ENCODE peak calls at places on chromosomes 4 and X, in six cellular contexts. J, K, H, P, F and Y are unnamed samples. For H3K36me3, the result is how much of the 10 kb centered on the place peaks cover.

GRCh38 chr4:53905281-53905934 is 159.0 kb downstream of the CHIC2 start:
- DNase-seq in J (peak), K (no peak), H (no peak), P (no peak), F (no peak), Y (no peak)

GRCh38 chr4:3199661-3200422 is 49.1 kb upstream of the MSANTD1 start:
- DNase-seq in J (no peak), K (no peak), H (no peak), P (peak), F (no peak), Y (no peak)

GRCh38 chrX:56281789-56282188 is 49.6 kb downstream of the KLF8 start:
- DNase-seq in J (no peak), K (peak), H (peak), P (no peak), F (no peak), Y (no peak)

GRCh38 chr4:166162327-166162726 is 289.3 kb downstream of the TLL1 start:
- DNase-seq in J (no peak), K (no peak), H (no peak), P (no peak), F (no peak), Y (no peak)

GRCh38 chr4:85905761-85906160 is 430.8 kb downstream of the ARHGAP24 start:
- DNase-seq in J (no peak), K (no peak), H (no peak), P (no peak), F (no peak), Y (no peak)

GRCh38 chr4:143514432-143514831 is 930 bp downstream of the SMARCA5 start:
- DNase-seq in J (no peak), K (peak), H (peak), P (peak), F (peak), Y (peak)

GRCh38 chr4:8907596-8908205 is 36.1 kb upstream of the HMX1 start:
- DNase-seq in J (no peak), K (peak), H (no peak), P (peak), F (peak), Y (peak)

GRCh38 chr4:142095886-142096605 is 459.7 kb downstream of the IL15 start:
- DNase-seq in J (no peak), K (no peak), H (no peak), P (no peak), F (no peak), Y (no peak)

GRCh38 chrX:10106801-10107200 is 50.0 kb upstream of the CLCN4 start:
- DNase-seq in J (no peak), K (no peak), H (no peak), P (no peak), F (no peak), Y (no peak)

GRCh38 chr4:53196195-53196641 is 169.6 kb downstream of the SCFD2 start:
- DNase-seq in J (no peak), K (peak), H (no peak), P (no peak), F (no peak), Y (no peak)

GRCh38 chrX:136166221-136166855 is 19.0 kb downstream of the FHL1 start:
- DNase-seq in J (no peak), K (no peak), H (peak), P (no peak), F (no peak), Y (no peak)

GRCh38 chrX:49995021-49995731 is 72.8 kb downstream of the CLCN5 start:
- DNase-seq in J (no peak), K (no peak), H (peak), P (no peak), F (no peak), Y (no peak)

GRCh38 chr4:138222041-138222440 is 20.1 kb downstream of the SLC7A11 start:
- DNase-seq in J (no peak), K (no peak), H (no peak), P (no peak), F (no peak), Y (no peak)

GRCh38 chr4:7772708-7773385 is 166.8 kb downstream of the AFAP1 start:
- DNase-seq in J (no peak), K (no peak), H (no peak), P (peak), F (no peak), Y (no peak)

GRCh38 chr4:105637409-105638258 is 70.9 kb downstream of the INTS12 start:
- DNase-seq in J (no peak), K (peak), H (no peak), P (peak), F (no peak), Y (peak)

GRCh38 chr4:77852892-77853495 is 9.6 kb upstream of the MRPL1 start:
- DNase-seq in J (no peak), K (no peak), H (no peak), P (no peak), F (no peak), Y (no peak)

GRCh38 chrX:72554448-72555140 is 18.0 kb downstream of the HDAC8 start:
- DNase-seq in J (no peak), K (no peak), H (peak), P (no peak), F (peak), Y (no peak)

GRCh38 chr4:818106-818921 is 7.6 kb downstream of the CPLX1 start:
- DNase-seq in J (no peak), K (no peak), H (no peak), P (peak), F (no peak), Y (no peak)

GRCh38 chr4:60962286-60962685 is 237.8 kb upstream of the ADGRL3 start:
- DNase-seq in J (no peak), K (no peak), H (peak), P (no peak), F (no peak), Y (no peak)

GRCh38 chr4:960140-960735 is 13.1 kb downstream of the DGKQ start:
- DNase-seq in J (no peak), K (peak), H (no peak), P (no peak), F (no peak), Y (no peak)

GRCh38 chrX:135185795-135186443 is 14.7 kb upstream of the CT55 start:
- DNase-seq in J (no peak), K (peak), H (peak), P (no peak), F (no peak), Y (no peak)

GRCh38 chr4:111362891-111363290 is 740.0 kb upstream of the PITX2 start:
- DNase-seq in J (no peak), K (no peak), H (no peak), P (peak), F (no peak), Y (no peak)

GRCh38 chrX:133190877-133191738 is 27.0 kb downstream of the TFDP3 start:
- DNase-seq in J (no peak), K (no peak), H (peak), P (no peak), F (peak), Y (no peak)

GRCh38 chr4:139740531-139741041 is 75.0 kb downstream of the MGST2 start:
- DNase-seq in J (no peak), K (peak), H (no peak), P (peak), F (peak), Y (peak)

GRCh38 chr4:128527356-128527755 is 239.7 kb upstream of the PGRMC2 start:
- DNase-seq in J (no peak), K (no peak), H (no peak), P (no peak), F (no peak), Y (no peak)

GRCh38 chr4:122742933-122743829 is 10.7 kb downstream of the BBS12 start:
- DNase-seq in J (no peak), K (peak), H (no peak), P (no peak), F (no peak), Y (no peak)

GRCh38 chr4:96056346-96056934 is 216.5 kb downstream of the PDHA2 start:
- DNase-seq in J (no peak), K (no peak), H (no peak), P (no peak), F (no peak), Y (no peak)

GRCh38 chrX:119655125-119655524 is 37.8 kb downstream of the SEPTIN6 start:
- DNase-seq in J (no peak), K (peak), H (no peak), P (no peak), F (no peak), Y (peak)

GRCh38 chrX:53186363-53186762 is 38.6 kb downstream of the KDM5C start:
- DNase-seq in J (no peak), K (no peak), H (no peak), P (no peak), F (no peak), Y (no peak)

GRCh38 chrX:129833153-129834004 is 10.3 kb downstream of the ZDHHC9 start:
- DNase-seq in J (no peak), K (no peak), H (no peak), P (no peak), F (no peak), Y (peak)

GRCh38 chr4:137819964-137820383 is 287.7 kb upstream of the PCDH18 start:
- DNase-seq in J (no peak), K (peak), H (peak), P (no peak), F (peak), Y (no peak)

GRCh38 chr4:48093949-48094550 is 40.0 kb downstream of the TXK start:
- DNase-seq in J (no peak), K (no peak), H (peak), P (no peak), F (no peak), Y (no peak)

GRCh38 chr4:184232975-184233374 is 15.3 kb upstream of the ENPP6 start:
- DNase-seq in J (peak), K (no peak), H (no peak), P (no peak), F (no peak), Y (no peak)

GRCh38 chrX:38798956-38799355 is 2.3 kb upstream of the MID1IP1 start:
- DNase-seq in J (no peak), K (no peak), H (no peak), P (no peak), F (no peak), Y (no peak)

GRCh38 chrX:11664211-11664888 is 1.4 kb downstream of the ARHGAP6 start:
- DNase-seq in J (no peak), K (peak), H (peak), P (peak), F (peak), Y (no peak)

DNA sequence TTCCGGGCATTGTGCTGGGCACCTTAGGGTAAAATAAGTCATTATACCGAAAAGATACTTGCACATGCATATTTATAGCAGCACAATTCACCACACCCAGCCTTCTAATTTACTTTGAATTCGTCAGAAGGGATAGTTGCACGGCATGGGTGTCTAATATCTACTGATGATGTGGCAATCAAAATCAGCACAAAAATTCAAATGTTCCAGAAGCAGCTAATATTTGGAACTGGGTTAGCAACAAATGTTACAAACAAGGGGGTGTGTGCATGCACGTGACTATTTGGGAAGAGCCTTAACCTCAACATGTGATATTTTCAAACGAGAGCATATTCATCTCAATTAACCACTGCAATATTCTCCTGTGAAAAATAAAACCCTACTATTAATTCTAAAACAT is 79.7 kb upstream of the PRSS48 start:
- DNase-seq in J (peak), K (no peak), H (no peak), P (peak), F (no peak), Y (no peak)
- TF ChIP-seq POLR2AphosphoS5 in J (peak), K (no peak), H (no peak), P (peak), F (no peak), Y (no peak)

GRCh38 chr4:186563761-186564160 is 8.4 kb upstream of the MTNR1A start:
- DNase-seq in J (no peak), K (no peak), H (no peak), P (no peak), F (no peak), Y (no peak)

GRCh38 chr4:186570193-186570996 is 15.0 kb upstream of the MTNR1A start:
- DNase-seq in J (no peak), K (no peak), H (no peak), P (no peak), F (no peak), Y (no peak)

GRCh38 chr4:186566068-186566467 is 10.7 kb upstream of the MTNR1A start:
- DNase-seq in J (no peak), K (no peak), H (no peak), P (no peak), F (no peak), Y (no peak)

DNA sequence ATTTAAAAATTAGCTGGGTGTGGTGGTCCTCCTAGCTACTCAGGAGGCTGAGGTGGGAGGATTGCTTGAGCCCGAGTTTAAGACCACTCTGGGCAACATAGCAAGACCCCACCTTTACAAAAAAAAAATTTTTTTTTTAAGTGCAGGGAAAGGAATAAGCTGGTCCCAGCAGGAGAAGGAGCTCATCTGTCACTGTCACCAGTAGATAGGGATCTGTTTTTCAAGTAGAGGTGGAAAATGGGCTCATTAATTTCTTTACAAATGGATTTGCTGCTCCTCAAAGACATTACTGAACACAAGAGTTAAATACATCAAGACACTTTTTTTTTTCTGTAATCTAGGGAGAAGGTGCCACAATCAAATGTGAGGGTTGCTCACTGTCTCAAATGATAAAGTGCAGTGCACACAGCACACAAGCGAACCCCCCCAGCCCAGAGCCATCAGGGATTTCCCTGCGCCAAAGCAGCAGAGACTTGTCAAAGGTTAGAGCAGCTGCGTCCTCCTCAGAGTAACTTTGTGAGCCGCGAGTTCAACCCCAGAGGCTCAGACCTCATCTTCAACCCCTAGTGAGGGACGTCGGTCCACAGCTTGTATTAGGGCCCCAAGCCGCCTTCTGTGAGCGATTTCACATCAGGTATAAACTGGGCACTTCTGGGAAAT is 14.3 kb upstream of the MTNR1A start:
- DNase-seq in J (no peak), K (no peak), H (no peak), P (no peak), F (no peak), Y (no peak)
- H3K36me3 ChIP-seq in J (under half), K (under half), H (under half), P (under half), F (under half), Y (under half)

DNA sequence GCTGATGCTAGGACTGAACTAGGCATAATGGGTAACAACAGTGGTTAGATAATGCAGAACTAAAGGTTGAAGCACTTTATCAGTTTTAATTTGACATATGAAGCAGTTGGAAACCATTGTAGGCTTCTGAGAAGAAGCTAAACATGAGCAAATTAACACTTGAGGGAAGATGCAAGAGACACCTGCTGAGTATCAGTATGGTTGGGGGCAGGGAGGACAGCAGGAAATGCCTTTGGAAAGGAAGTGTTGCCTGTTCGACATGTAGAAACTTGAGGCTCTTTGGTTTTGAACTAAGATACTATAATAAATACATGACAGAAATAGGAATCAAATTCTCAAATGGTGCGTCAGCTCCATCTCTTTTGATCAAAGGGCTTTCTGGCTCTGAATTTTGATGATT is 115.6 kb downstream of the FHIP1A start:
- DNase-seq in J (no peak), K (no peak), H (peak), P (no peak), F (no peak), Y (no peak)
- TF ChIP-seq POLR2AphosphoS5 in J (no peak), K (no peak), H (no peak), P (no peak), F (no peak), Y (no peak)

GRCh38 chr4:130511776-130512175 is 1415.8 kb downstream of the C4orf33 start:
- DNase-seq in J (no peak), K (no peak), H (no peak), P (no peak), F (no peak), Y (no peak)

GRCh38 chr4:130510661-130511060 is 1414.7 kb downstream of the C4orf33 start:
- DNase-seq in J (no peak), K (no peak), H (no peak), P (no peak), F (no peak), Y (no peak)
- H3K36me3 ChIP-seq in J (under half), K (under half), H (under half), P (under half), F (under half), Y (under half)

GRCh38 chr4:65535128-65535527 is 135.2 kb downstream of the EPHA5 start:
- DNase-seq in J (no peak), K (no peak), H (peak), P (no peak), F (no peak), Y (no peak)

GRCh38 chr4:65538571-65538970 is 131.7 kb downstream of the EPHA5 start:
- DNase-seq in J (no peak), K (no peak), H (no peak), P (no peak), F (no peak), Y (no peak)
- TF ChIP-seq POLR2AphosphoS5 in J (no peak), K (no peak), H (no peak), P (no peak), F (no peak), Y (no peak)

DNA sequence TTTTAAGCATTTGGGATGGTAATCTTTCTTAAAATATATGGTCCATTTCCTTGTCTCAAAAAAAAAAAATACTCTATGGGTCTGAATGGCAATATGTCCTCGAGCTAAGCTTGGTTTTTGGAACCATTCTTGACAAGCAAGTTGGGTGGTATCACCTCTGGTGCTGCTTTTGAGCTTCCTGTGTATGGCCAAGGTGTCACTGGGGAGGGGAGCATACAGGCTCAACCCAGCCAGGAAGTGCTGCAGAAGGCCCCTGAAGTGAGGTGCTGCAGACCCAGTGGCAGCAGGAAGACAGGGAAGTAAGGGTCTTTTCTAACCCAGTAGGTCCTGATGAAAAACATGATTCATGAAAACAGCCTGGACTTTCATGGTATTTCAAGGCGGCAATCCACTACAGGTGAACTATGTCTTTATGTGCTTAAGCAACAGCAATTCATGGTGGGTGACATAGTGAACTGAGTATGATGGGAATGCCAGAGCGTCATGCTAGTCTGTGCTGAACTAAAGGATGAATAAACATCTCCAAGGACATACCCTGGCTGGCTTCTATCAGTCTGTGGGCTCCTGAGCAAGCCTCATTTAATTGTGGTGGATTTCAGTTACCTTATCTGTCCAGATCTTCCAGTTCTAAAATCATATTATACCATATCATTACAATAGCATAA is 15.1 kb downstream of the TRAPPC2 start:
- DNase-seq in J (no peak), K (no peak), H (no peak), P (no peak), F (no peak), Y (no peak)
- H3K36me3 ChIP-seq in J (under half), K (under half), H (under half), P (under half), F (under half), Y (under half)

GRCh38 chr4:18722748-18723191 is 701.2 kb upstream of the LCORL start:
- DNase-seq in J (no peak), K (no peak), H (no peak), P (no peak), F (no peak), Y (no peak)
- TF ChIP-seq POLR2AphosphoS5 in J (no peak), K (no peak), H (no peak), P (no peak), F (no peak), Y (no peak)

GRCh38 chr4:87044511-87045369 is 109.9 kb downstream of the AFF1 start:
- DNase-seq in J (peak), K (peak), H (peak), P (no peak), F (no peak), Y (no peak)
- H3K36me3 ChIP-seq in J (under half), K (under half), H (under half), P (under half), F (under half), Y (under half)